ENCODE peak calls at places on chromosomes 4 and X, in five cellular contexts. Y is SK-N-SH, N is HCT116, C is HepG2, K is GM12878. E is an unnamed sample.

GRCh38 chrX:120350458-120351138 is 11.3 kb upstream of the ATP1B4 start:
- DNase-seq in Y (no peak), N (no peak), C (no peak), K (no peak), E (no peak)

GRCh38 chr4:141788169-141788915 is 152.0 kb downstream of the IL15 start:
- DNase-seq in Y (no peak), N (no peak), C (no peak), K (no peak), E (no peak)

GRCh38 chrX:3181846-3182245 is 140.6 kb downstream of the ARSF start:
- DNase-seq in Y (no peak), N (no peak), C (no peak), K (no peak), E (no peak)

GRCh38 chr4:135277116-135277979 is 1075.8 kb upstream of the PABPC4L start:
- DNase-seq in Y (no peak), N (no peak), C (no peak), K (no peak), E (no peak)

GRCh38 chrX:105120460-105120859 is 100.0 kb downstream of the TEX13A start:
- DNase-seq in Y (no peak), N (no peak), C (no peak), K (no peak), E (no peak)

GRCh38 chr4:149999485-150000074 is 78.7 kb upstream of the DCLK2 start:
- DNase-seq in Y (peak; percentile 34), N (peak; percentile 60), C (peak; percentile 32), K (no peak), E (no peak)

GRCh38 chr4:54066718-54067129 is 2.3 kb upstream of the CHIC2 start:
- DNase-seq in Y (no peak), N (no peak), C (no peak), K (no peak), E (peak; percentile 63)

GRCh38 chrX:96480081-96480480 is 204.6 kb upstream of the DIAPH2 start:
- DNase-seq in Y (no peak), N (no peak), C (no peak), K (no peak), E (no peak)

GRCh38 chr4:105895324-105895608 is at the start of gene NPNT:
- DNase-seq in Y (peak; percentile 60), N (no peak), C (no peak), K (no peak), E (no peak)

GRCh38 chr4:8274772-8275241 is 5.3 kb downstream of the HTRA3 start:
- DNase-seq in Y (peak; percentile 95), N (no peak), C (no peak), K (no peak), E (no peak)

GRCh38 chr4:85929926-85930325 is 429.9 kb downstream of the MAPK10 start:
- DNase-seq in Y (no peak), N (no peak), C (peak; percentile 7), K (no peak), E (no peak)

GRCh38 chrX:103396186-103396585 is 19.8 kb downstream of the BEX3 start:
- DNase-seq in Y (no peak), N (no peak), C (no peak), K (no peak), E (no peak)

GRCh38 chrX:55056820-55057690 is 17.8 kb upstream of the PAGE2B start:
- DNase-seq in Y (no peak), N (no peak), C (no peak), K (no peak), E (no peak)

GRCh38 chrX:72568406-72569092 is 4.1 kb downstream of the HDAC8 start:
- DNase-seq in Y (no peak), N (no peak), C (no peak), K (no peak), E (no peak)

GRCh38 chr4:24471623-24472510 is 112.5 kb downstream of the DHX15 start:
- DNase-seq in Y (peak; percentile 51), N (no peak), C (no peak), K (no peak), E (no peak)

GRCh38 chr4:133498149-133498548 is 349.1 kb downstream of the PCDH10 start:
- DNase-seq in Y (no peak), N (no peak), C (no peak), K (no peak), E (no peak)

GRCh38 chrX:47648376-47648775 is 2.0 kb downstream of the ELK1 start:
- DNase-seq in Y (no peak), N (no peak), C (no peak), K (no peak), E (no peak)

GRCh38 chrX:9942086-9942485 is 25.1 kb upstream of the CLDN34 start:
- DNase-seq in Y (no peak), N (no peak), C (no peak), K (peak; percentile 69), E (no peak)

GRCh38 chr4:141654098-141654497 is 17.7 kb downstream of the IL15 start:
- DNase-seq in Y (no peak), N (no peak), C (no peak), K (no peak), E (peak; percentile 29)

GRCh38 chr4:95898226-95898625 is 58.3 kb downstream of the PDHA2 start:
- DNase-seq in Y (no peak), N (no peak), C (no peak), K (no peak), E (no peak)

GRCh38 chr4:7967501-7968261 is 28.0 kb upstream of the AFAP1 start:
- DNase-seq in Y (no peak), N (no peak), C (no peak), K (no peak), E (no peak)

GRCh38 chrX:64580035-64580434 is 184.8 kb upstream of the MTMR8 start:
- DNase-seq in Y (no peak), N (no peak), C (no peak), K (no peak), E (no peak)

GRCh38 chrX:35406386-35406785 is 391.8 kb upstream of the MAGEB16 start:
- DNase-seq in Y (no peak), N (no peak), C (no peak), K (no peak), E (no peak)

GRCh38 chr4:75940692-75941253 is at the start of gene NAAA:
- DNase-seq in Y (peak; percentile 92), N (peak; percentile 51), C (peak; percentile 62), K (no peak), E (peak; percentile 78)

GRCh38 chr4:155960522-155960921 is 6.9 kb upstream of the CTSO start:
- DNase-seq in Y (no peak), N (no peak), C (no peak), K (no peak), E (no peak)

GRCh38 chr4:176762661-176763308 is 29.9 kb downstream of the VEGFC start:
- DNase-seq in Y (no peak), N (no peak), C (no peak), K (no peak), E (no peak)

GRCh38 chrX:8673211-8673610 is 58.7 kb downstream of the ANOS1 start:
- DNase-seq in Y (no peak), N (no peak), C (no peak), K (no peak), E (no peak)

GRCh38 chr4:56387023-56388001 is at the start of gene AASDH:
- DNase-seq in Y (peak; percentile 86), N (peak; percentile 92), C (peak; percentile 88), K (peak; percentile 87), E (peak; percentile 86)

GRCh38 chr4:56386091-56386490 is 1.2 kb downstream of the AASDH start:
- DNase-seq in Y (no peak), N (no peak), C (no peak), K (no peak), E (no peak)

GRCh38 chr4:56389558-56389957 is 2.3 kb upstream of the AASDH start:
- DNase-seq in Y (no peak), N (no peak), C (no peak), K (no peak), E (peak; percentile 85)

GRCh38 chr4:56388311-56388710 is 1.0 kb upstream of the AASDH start:
- DNase-seq in Y (no peak), N (no peak), C (no peak), K (no peak), E (no peak)

GRCh38 chr4:56391270-56391669 is 4.0 kb upstream of the AASDH start:
- DNase-seq in Y (no peak), N (no peak), C (no peak), K (no peak), E (no peak)
- TF ChIP-seq ZBTB33 in Y (no peak), N (no peak), C (no peak), K (no peak), E (no peak)

DNA sequence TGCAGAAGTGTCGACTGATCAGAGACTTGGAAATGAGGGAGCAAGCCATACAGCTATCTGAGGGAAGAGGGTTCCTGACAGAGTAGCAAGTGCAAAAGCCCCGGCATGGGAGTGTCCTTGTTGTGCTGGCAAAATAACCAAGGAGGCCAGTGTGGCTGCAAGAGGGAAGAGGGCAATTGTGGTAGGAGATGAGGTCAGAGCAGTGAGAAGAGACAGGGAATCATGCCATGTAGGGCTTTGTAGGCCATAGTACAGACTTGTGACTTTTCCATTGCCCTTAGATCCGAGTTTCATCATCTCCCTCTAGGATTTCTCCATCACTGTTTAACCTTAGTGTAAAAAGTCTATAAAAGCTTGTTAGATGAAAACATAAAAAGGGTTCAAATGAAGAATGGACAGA is 76.2 kb downstream of the DOCK11 start:
- DNase-seq in Y (no peak), N (no peak), C (peak; percentile 1), K (no peak), E (no peak)
- TF ChIP-seq ZBTB33 in Y (no peak), N (no peak), C (no peak), K (no peak), E (no peak)

GRCh38 chrX:13492286-13492685 is 77.1 kb upstream of the EGFL6 start:
- DNase-seq in Y (no peak), N (no peak), C (no peak), K (no peak), E (no peak)

GRCh38 chrX:13491061-13491460 is 78.3 kb upstream of the EGFL6 start:
- DNase-seq in Y (no peak), N (no peak), C (no peak), K (no peak), E (no peak)

GRCh38 chrX:13488706-13489105 is 80.7 kb upstream of the EGFL6 start:
- DNase-seq in Y (no peak), N (no peak), C (no peak), K (no peak), E (no peak)

GRCh38 chrX:13487731-13488505 is 81.5 kb upstream of the EGFL6 start:
- DNase-seq in Y (peak; percentile 48), N (peak; percentile 56), C (peak; percentile 10), K (peak; percentile 72), E (peak; percentile 40)

GRCh38 chrX:13489451-13489850 is 80.0 kb upstream of the EGFL6 start:
- DNase-seq in Y (no peak), N (no peak), C (no peak), K (no peak), E (peak; percentile 18)
- TF ChIP-seq ZBTB33 in Y (no peak), N (no peak), C (no peak), K (no peak), E (no peak)

GRCh38 chrX:41265615-41266014 is 68.3 kb upstream of the DDX3X start:
- DNase-seq in Y (no peak), N (no peak), C (no peak), K (no peak), E (no peak)
- TF ChIP-seq ZBTB33 in Y (no peak), N (no peak), C (no peak), K (no peak), E (no peak)